ENCODE peak calls at places on chromosomes 12 and 14, in eight cellular contexts. One of them, this sample, is unnamed.

GRCh38 chr14:100159865-100160533 is 554 bp upstream of the DEGS2 start:
- DNase-seq in DMS79: no peak
- DNase-seq in aorta: no peak
- DNase-seq in HT1080: no peak
- DNase-seq in activated naive CD8-positive, alpha-beta T cell treated with anti-CD3 and anti-CD28 coated beads for 36 hours: no peak
- DNase-seq in NCI-H460: no peak
- DNase-seq in ovary: no peak
- DNase-seq in stimulated activated CD8-positive, alpha-beta memory T cell treated with anti-CD3 and anti-CD28 coated beads, Interleukin-12 subunit alpha, Interleukin-12 subunit beta, amount 100 ng/mL, for 4 hours: no peak
- DNase-seq in this sample: no peak

GRCh38 chr14:64965356-64966000 is 6.7 kb downstream of the RAB15 start:
- DNase-seq in NCI-H460: no peak
- DNase-seq in HT1080: no peak
- DNase-seq in DMS79: no peak
- DNase-seq in activated naive CD8-positive, alpha-beta T cell treated with anti-CD3 and anti-CD28 coated beads for 36 hours: no peak
- DNase-seq in stimulated activated CD8-positive, alpha-beta memory T cell treated with anti-CD3 and anti-CD28 coated beads, Interleukin-12 subunit alpha, Interleukin-12 subunit beta, amount 100 ng/mL, for 4 hours: no peak
- DNase-seq in ovary: no peak
- DNase-seq in aorta: no peak
- DNase-seq in this sample: no peak

GRCh38 chr14:67464377-67464776 is 24.1 kb downstream of the TMEM229B start:
- DNase-seq in activated naive CD8-positive, alpha-beta T cell treated with anti-CD3 and anti-CD28 coated beads for 36 hours: no peak
- DNase-seq in stimulated activated CD8-positive, alpha-beta memory T cell treated with anti-CD3 and anti-CD28 coated beads, Interleukin-12 subunit alpha, Interleukin-12 subunit beta, amount 100 ng/mL, for 4 hours: no peak
- DNase-seq in HT1080: no peak
- DNase-seq in ovary: no peak
- DNase-seq in NCI-H460: no peak
- DNase-seq in DMS79: no peak
- DNase-seq in aorta: no peak
- DNase-seq in this sample: no peak

GRCh38 chr12:116697305-116698130 is 40.4 kb downstream of the SPRING1 start:
- DNase-seq in activated naive CD8-positive, alpha-beta T cell treated with anti-CD3 and anti-CD28 coated beads for 36 hours: no peak
- DNase-seq in DMS79: peak
- DNase-seq in HT1080: peak
- DNase-seq in stimulated activated CD8-positive, alpha-beta memory T cell treated with anti-CD3 and anti-CD28 coated beads, Interleukin-12 subunit alpha, Interleukin-12 subunit beta, amount 100 ng/mL, for 4 hours: no peak
- DNase-seq in ovary: no peak
- DNase-seq in aorta: no peak
- DNase-seq in NCI-H460: no peak
- DNase-seq in this sample: peak

GRCh38 chr12:52496590-52497071 is 3.6 kb upstream of the KRT6A start:
- DNase-seq in ovary: no peak
- DNase-seq in DMS79: no peak
- DNase-seq in stimulated activated CD8-positive, alpha-beta memory T cell treated with anti-CD3 and anti-CD28 coated beads, Interleukin-12 subunit alpha, Interleukin-12 subunit beta, amount 100 ng/mL, for 4 hours: no peak
- DNase-seq in activated naive CD8-positive, alpha-beta T cell treated with anti-CD3 and anti-CD28 coated beads for 36 hours: no peak
- DNase-seq in HT1080: peak
- DNase-seq in NCI-H460: peak
- DNase-seq in aorta: no peak
- DNase-seq in this sample: no peak

GRCh38 chr14:100891501-100892445 is 11.7 kb downstream of the RTL1 start:
- DNase-seq in DMS79: no peak
- DNase-seq in stimulated activated CD8-positive, alpha-beta memory T cell treated with anti-CD3 and anti-CD28 coated beads, Interleukin-12 subunit alpha, Interleukin-12 subunit beta, amount 100 ng/mL, for 4 hours: no peak
- DNase-seq in aorta: peak
- DNase-seq in activated naive CD8-positive, alpha-beta T cell treated with anti-CD3 and anti-CD28 coated beads for 36 hours: no peak
- DNase-seq in NCI-H460: no peak
- DNase-seq in ovary: peak
- DNase-seq in HT1080: no peak
- DNase-seq in this sample: peak

GRCh38 chr14:55277972-55278740 is 6.9 kb downstream of the FBXO34 start:
- DNase-seq in activated naive CD8-positive, alpha-beta T cell treated with anti-CD3 and anti-CD28 coated beads for 36 hours: no peak
- DNase-seq in DMS79: no peak
- DNase-seq in aorta: no peak
- DNase-seq in HT1080: no peak
- DNase-seq in ovary: no peak
- DNase-seq in NCI-H460: no peak
- DNase-seq in stimulated activated CD8-positive, alpha-beta memory T cell treated with anti-CD3 and anti-CD28 coated beads, Interleukin-12 subunit alpha, Interleukin-12 subunit beta, amount 100 ng/mL, for 4 hours: no peak
- DNase-seq in this sample: no peak

GRCh38 chr14:57884175-57884574 is 18.3 kb upstream of the SLC35F4 start:
- DNase-seq in DMS79: no peak
- DNase-seq in ovary: no peak
- DNase-seq in HT1080: no peak
- DNase-seq in stimulated activated CD8-positive, alpha-beta memory T cell treated with anti-CD3 and anti-CD28 coated beads, Interleukin-12 subunit alpha, Interleukin-12 subunit beta, amount 100 ng/mL, for 4 hours: no peak
- DNase-seq in aorta: no peak
- DNase-seq in activated naive CD8-positive, alpha-beta T cell treated with anti-CD3 and anti-CD28 coated beads for 36 hours: no peak
- DNase-seq in NCI-H460: no peak
- DNase-seq in this sample: no peak

GRCh38 chr12:69007858-69008314 is 74.9 kb upstream of the CPM start:
- DNase-seq in DMS79: no peak
- DNase-seq in HT1080: no peak
- DNase-seq in ovary: no peak
- DNase-seq in NCI-H460: no peak
- DNase-seq in aorta: no peak
- DNase-seq in activated naive CD8-positive, alpha-beta T cell treated with anti-CD3 and anti-CD28 coated beads for 36 hours: no peak
- DNase-seq in stimulated activated CD8-positive, alpha-beta memory T cell treated with anti-CD3 and anti-CD28 coated beads, Interleukin-12 subunit alpha, Interleukin-12 subunit beta, amount 100 ng/mL, for 4 hours: no peak
- DNase-seq in this sample: no peak

GRCh38 chr14:71554323-71554722 is 377.9 kb upstream of the RGS6 start:
- DNase-seq in stimulated activated CD8-positive, alpha-beta memory T cell treated with anti-CD3 and anti-CD28 coated beads, Interleukin-12 subunit alpha, Interleukin-12 subunit beta, amount 100 ng/mL, for 4 hours: no peak
- DNase-seq in activated naive CD8-positive, alpha-beta T cell treated with anti-CD3 and anti-CD28 coated beads for 36 hours: peak
- DNase-seq in HT1080: no peak
- DNase-seq in DMS79: no peak
- DNase-seq in NCI-H460: no peak
- DNase-seq in aorta: no peak
- DNase-seq in ovary: no peak
- DNase-seq in this sample: no peak

GRCh38 chr12:46763230-46763629 is 62.6 kb downstream of the SLC38A4 start:
- DNase-seq in activated naive CD8-positive, alpha-beta T cell treated with anti-CD3 and anti-CD28 coated beads for 36 hours: peak
- DNase-seq in stimulated activated CD8-positive, alpha-beta memory T cell treated with anti-CD3 and anti-CD28 coated beads, Interleukin-12 subunit alpha, Interleukin-12 subunit beta, amount 100 ng/mL, for 4 hours: no peak
- DNase-seq in DMS79: no peak
- DNase-seq in ovary: no peak
- DNase-seq in HT1080: no peak
- DNase-seq in aorta: no peak
- DNase-seq in NCI-H460: no peak
- DNase-seq in this sample: no peak

GRCh38 chr14:80388980-80389711 is 177.8 kb upstream of the DIO2 start:
- DNase-seq in activated naive CD8-positive, alpha-beta T cell treated with anti-CD3 and anti-CD28 coated beads for 36 hours: no peak
- DNase-seq in DMS79: no peak
- DNase-seq in aorta: no peak
- DNase-seq in HT1080: peak
- DNase-seq in stimulated activated CD8-positive, alpha-beta memory T cell treated with anti-CD3 and anti-CD28 coated beads, Interleukin-12 subunit alpha, Interleukin-12 subunit beta, amount 100 ng/mL, for 4 hours: no peak
- DNase-seq in NCI-H460: no peak
- DNase-seq in ovary: no peak
- DNase-seq in this sample: no peak

GRCh38 chr12:26188132-26188531 is 7.2 kb upstream of the SSPN start:
- DNase-seq in NCI-H460: no peak
- DNase-seq in DMS79: no peak
- DNase-seq in aorta: no peak
- DNase-seq in ovary: no peak
- DNase-seq in activated naive CD8-positive, alpha-beta T cell treated with anti-CD3 and anti-CD28 coated beads for 36 hours: no peak
- DNase-seq in HT1080: peak
- DNase-seq in stimulated activated CD8-positive, alpha-beta memory T cell treated with anti-CD3 and anti-CD28 coated beads, Interleukin-12 subunit alpha, Interleukin-12 subunit beta, amount 100 ng/mL, for 4 hours: no peak
- DNase-seq in this sample: no peak

GRCh38 chr12:1185460-1186182 is 194.6 kb downstream of the ERC1 start:
- DNase-seq in NCI-H460: no peak
- DNase-seq in stimulated activated CD8-positive, alpha-beta memory T cell treated with anti-CD3 and anti-CD28 coated beads, Interleukin-12 subunit alpha, Interleukin-12 subunit beta, amount 100 ng/mL, for 4 hours: no peak
- DNase-seq in aorta: no peak
- DNase-seq in DMS79: no peak
- DNase-seq in ovary: no peak
- DNase-seq in HT1080: no peak
- DNase-seq in activated naive CD8-positive, alpha-beta T cell treated with anti-CD3 and anti-CD28 coated beads for 36 hours: no peak
- DNase-seq in this sample: no peak

GRCh38 chr12:104859144-104859543 is 98.9 kb downstream of the SLC41A2 start:
- DNase-seq in NCI-H460: no peak
- DNase-seq in stimulated activated CD8-positive, alpha-beta memory T cell treated with anti-CD3 and anti-CD28 coated beads, Interleukin-12 subunit alpha, Interleukin-12 subunit beta, amount 100 ng/mL, for 4 hours: no peak
- DNase-seq in ovary: no peak
- DNase-seq in DMS79: no peak
- DNase-seq in aorta: no peak
- DNase-seq in HT1080: no peak
- DNase-seq in activated naive CD8-positive, alpha-beta T cell treated with anti-CD3 and anti-CD28 coated beads for 36 hours: no peak
- DNase-seq in this sample: no peak

GRCh38 chr12:56308714-56309113 is 7.1 kb downstream of the CNPY2 start:
- DNase-seq in NCI-H460: no peak
- DNase-seq in DMS79: no peak
- DNase-seq in HT1080: no peak
- DNase-seq in activated naive CD8-positive, alpha-beta T cell treated with anti-CD3 and anti-CD28 coated beads for 36 hours: no peak
- DNase-seq in stimulated activated CD8-positive, alpha-beta memory T cell treated with anti-CD3 and anti-CD28 coated beads, Interleukin-12 subunit alpha, Interleukin-12 subunit beta, amount 100 ng/mL, for 4 hours: no peak
- DNase-seq in ovary: no peak
- DNase-seq in aorta: no peak
- DNase-seq in this sample: no peak

GRCh38 chr12:124480469-124481256 is 86.7 kb downstream of the NCOR2 start:
- DNase-seq in NCI-H460: no peak
- DNase-seq in DMS79: no peak
- DNase-seq in HT1080: no peak
- DNase-seq in ovary: peak
- DNase-seq in aorta: no peak
- DNase-seq in activated naive CD8-positive, alpha-beta T cell treated with anti-CD3 and anti-CD28 coated beads for 36 hours: peak
- DNase-seq in stimulated activated CD8-positive, alpha-beta memory T cell treated with anti-CD3 and anti-CD28 coated beads, Interleukin-12 subunit alpha, Interleukin-12 subunit beta, amount 100 ng/mL, for 4 hours: no peak
- DNase-seq in this sample: peak

GRCh38 chr12:79019672-79020071 is 155.1 kb downstream of the SYT1 start:
- DNase-seq in activated naive CD8-positive, alpha-beta T cell treated with anti-CD3 and anti-CD28 coated beads for 36 hours: no peak
- DNase-seq in NCI-H460: no peak
- DNase-seq in HT1080: no peak
- DNase-seq in ovary: no peak
- DNase-seq in aorta: no peak
- DNase-seq in DMS79: no peak
- DNase-seq in stimulated activated CD8-positive, alpha-beta memory T cell treated with anti-CD3 and anti-CD28 coated beads, Interleukin-12 subunit alpha, Interleukin-12 subunit beta, amount 100 ng/mL, for 4 hours: no peak
- DNase-seq in this sample: no peak

GRCh38 chr12:51076235-51076930 is 7.0 kb downstream of the CSRNP2 start:
- DNase-seq in aorta: no peak
- DNase-seq in activated naive CD8-positive, alpha-beta T cell treated with anti-CD3 and anti-CD28 coated beads for 36 hours: no peak
- DNase-seq in NCI-H460: no peak
- DNase-seq in stimulated activated CD8-positive, alpha-beta memory T cell treated with anti-CD3 and anti-CD28 coated beads, Interleukin-12 subunit alpha, Interleukin-12 subunit beta, amount 100 ng/mL, for 4 hours: no peak
- DNase-seq in DMS79: no peak
- DNase-seq in HT1080: no peak
- DNase-seq in ovary: no peak
- DNase-seq in this sample: no peak

GRCh38 chr14:69287096-69287991 is 27.4 kb downstream of the GALNT16 start:
- DNase-seq in ovary: no peak
- DNase-seq in aorta: no peak
- DNase-seq in HT1080: peak
- DNase-seq in activated naive CD8-positive, alpha-beta T cell treated with anti-CD3 and anti-CD28 coated beads for 36 hours: no peak
- DNase-seq in stimulated activated CD8-positive, alpha-beta memory T cell treated with anti-CD3 and anti-CD28 coated beads, Interleukin-12 subunit alpha, Interleukin-12 subunit beta, amount 100 ng/mL, for 4 hours: no peak
- DNase-seq in DMS79: no peak
- DNase-seq in NCI-H460: peak
- DNase-seq in this sample: peak

GRCh38 chr12:29709641-29710040 is 74.1 kb downstream of the TMTC1 start:
- DNase-seq in stimulated activated CD8-positive, alpha-beta memory T cell treated with anti-CD3 and anti-CD28 coated beads, Interleukin-12 subunit alpha, Interleukin-12 subunit beta, amount 100 ng/mL, for 4 hours: no peak
- DNase-seq in activated naive CD8-positive, alpha-beta T cell treated with anti-CD3 and anti-CD28 coated beads for 36 hours: no peak
- DNase-seq in ovary: no peak
- DNase-seq in HT1080: no peak
- DNase-seq in aorta: no peak
- DNase-seq in DMS79: no peak
- DNase-seq in NCI-H460: no peak
- DNase-seq in this sample: no peak

GRCh38 chr14:21352587-21352986 is 31.2 kb downstream of the SUPT16H start:
- DNase-seq in ovary: no peak
- DNase-seq in aorta: no peak
- DNase-seq in stimulated activated CD8-positive, alpha-beta memory T cell treated with anti-CD3 and anti-CD28 coated beads, Interleukin-12 subunit alpha, Interleukin-12 subunit beta, amount 100 ng/mL, for 4 hours: no peak
- DNase-seq in activated naive CD8-positive, alpha-beta T cell treated with anti-CD3 and anti-CD28 coated beads for 36 hours: no peak
- DNase-seq in DMS79: no peak
- DNase-seq in NCI-H460: no peak
- DNase-seq in HT1080: no peak
- DNase-seq in this sample: no peak

GRCh38 chr14:92490239-92490959 is 23.2 kb upstream of the RIN3 start:
- DNase-seq in DMS79: no peak
- DNase-seq in HT1080: no peak
- DNase-seq in NCI-H460: no peak
- DNase-seq in activated naive CD8-positive, alpha-beta T cell treated with anti-CD3 and anti-CD28 coated beads for 36 hours: no peak
- DNase-seq in stimulated activated CD8-positive, alpha-beta memory T cell treated with anti-CD3 and anti-CD28 coated beads, Interleukin-12 subunit alpha, Interleukin-12 subunit beta, amount 100 ng/mL, for 4 hours: no peak
- DNase-seq in ovary: no peak
- DNase-seq in aorta: peak
- DNase-seq in this sample: no peak

GRCh38 chr12:21980544-21980943 is 39.3 kb upstream of the ABCC9 start:
- DNase-seq in HT1080: no peak
- DNase-seq in activated naive CD8-positive, alpha-beta T cell treated with anti-CD3 and anti-CD28 coated beads for 36 hours: no peak
- DNase-seq in NCI-H460: no peak
- DNase-seq in aorta: no peak
- DNase-seq in ovary: no peak
- DNase-seq in DMS79: no peak
- DNase-seq in stimulated activated CD8-positive, alpha-beta memory T cell treated with anti-CD3 and anti-CD28 coated beads, Interleukin-12 subunit alpha, Interleukin-12 subunit beta, amount 100 ng/mL, for 4 hours: no peak
- DNase-seq in this sample: no peak

GRCh38 chr12:117262749-117263148 is 72.5 kb upstream of the FBXO21 start:
- DNase-seq in DMS79: no peak
- DNase-seq in NCI-H460: no peak
- DNase-seq in activated naive CD8-positive, alpha-beta T cell treated with anti-CD3 and anti-CD28 coated beads for 36 hours: no peak
- DNase-seq in aorta: no peak
- DNase-seq in ovary: no peak
- DNase-seq in HT1080: no peak
- DNase-seq in stimulated activated CD8-positive, alpha-beta memory T cell treated with anti-CD3 and anti-CD28 coated beads, Interleukin-12 subunit alpha, Interleukin-12 subunit beta, amount 100 ng/mL, for 4 hours: no peak
- DNase-seq in this sample: no peak

GRCh38 chr12:108839890-108840230 is 17.5 kb downstream of the SSH1 start:
- DNase-seq in DMS79: no peak
- DNase-seq in activated naive CD8-positive, alpha-beta T cell treated with anti-CD3 and anti-CD28 coated beads for 36 hours: no peak
- DNase-seq in HT1080: no peak
- DNase-seq in stimulated activated CD8-positive, alpha-beta memory T cell treated with anti-CD3 and anti-CD28 coated beads, Interleukin-12 subunit alpha, Interleukin-12 subunit beta, amount 100 ng/mL, for 4 hours: no peak
- DNase-seq in aorta: peak
- DNase-seq in NCI-H460: no peak
- DNase-seq in ovary: no peak
- DNase-seq in this sample: no peak

GRCh38 chr12:65656904-65657351 is 167.4 kb upstream of the HMGA2 start:
- DNase-seq in ovary: no peak
- DNase-seq in DMS79: no peak
- DNase-seq in activated naive CD8-positive, alpha-beta T cell treated with anti-CD3 and anti-CD28 coated beads for 36 hours: no peak
- DNase-seq in NCI-H460: peak
- DNase-seq in aorta: no peak
- DNase-seq in HT1080: peak
- DNase-seq in stimulated activated CD8-positive, alpha-beta memory T cell treated with anti-CD3 and anti-CD28 coated beads, Interleukin-12 subunit alpha, Interleukin-12 subunit beta, amount 100 ng/mL, for 4 hours: no peak
- DNase-seq in this sample: no peak

GRCh38 chr12:32737715-32738114 is 18.0 kb downstream of the YARS2 start:
- DNase-seq in ovary: no peak
- DNase-seq in stimulated activated CD8-positive, alpha-beta memory T cell treated with anti-CD3 and anti-CD28 coated beads, Interleukin-12 subunit alpha, Interleukin-12 subunit beta, amount 100 ng/mL, for 4 hours: no peak
- DNase-seq in aorta: no peak
- DNase-seq in HT1080: no peak
- DNase-seq in activated naive CD8-positive, alpha-beta T cell treated with anti-CD3 and anti-CD28 coated beads for 36 hours: no peak
- DNase-seq in NCI-H460: no peak
- DNase-seq in DMS79: no peak
- DNase-seq in this sample: no peak

GRCh38 chr14:23365353-23366162 is 586 bp upstream of the EFS start:
- DNase-seq in stimulated activated CD8-positive, alpha-beta memory T cell treated with anti-CD3 and anti-CD28 coated beads, Interleukin-12 subunit alpha, Interleukin-12 subunit beta, amount 100 ng/mL, for 4 hours: no peak
- DNase-seq in activated naive CD8-positive, alpha-beta T cell treated with anti-CD3 and anti-CD28 coated beads for 36 hours: no peak
- DNase-seq in HT1080: no peak
- DNase-seq in NCI-H460: no peak
- DNase-seq in DMS79: no peak
- DNase-seq in aorta: no peak
- DNase-seq in ovary: peak
- DNase-seq in this sample: no peak

GRCh38 chr12:3809357-3810015 is 56.6 kb upstream of the CRACR2A start:
- DNase-seq in ovary: no peak
- DNase-seq in activated naive CD8-positive, alpha-beta T cell treated with anti-CD3 and anti-CD28 coated beads for 36 hours: no peak
- DNase-seq in HT1080: no peak
- DNase-seq in NCI-H460: no peak
- DNase-seq in DMS79: no peak
- DNase-seq in stimulated activated CD8-positive, alpha-beta memory T cell treated with anti-CD3 and anti-CD28 coated beads, Interleukin-12 subunit alpha, Interleukin-12 subunit beta, amount 100 ng/mL, for 4 hours: no peak
- DNase-seq in aorta: no peak
- DNase-seq in this sample: no peak

GRCh38 chr12:109309441-109310246 is 560 bp upstream of the FOXN4 start:
- DNase-seq in activated naive CD8-positive, alpha-beta T cell treated with anti-CD3 and anti-CD28 coated beads for 36 hours: peak
- DNase-seq in stimulated activated CD8-positive, alpha-beta memory T cell treated with anti-CD3 and anti-CD28 coated beads, Interleukin-12 subunit alpha, Interleukin-12 subunit beta, amount 100 ng/mL, for 4 hours: no peak
- DNase-seq in NCI-H460: no peak
- DNase-seq in aorta: no peak
- DNase-seq in HT1080: no peak
- DNase-seq in DMS79: no peak
- DNase-seq in ovary: no peak
- DNase-seq in this sample: peak

GRCh38 chr12:120159509-120160237 is 34.8 kb downstream of the GCN1 start:
- DNase-seq in aorta: no peak
- DNase-seq in DMS79: no peak
- DNase-seq in stimulated activated CD8-positive, alpha-beta memory T cell treated with anti-CD3 and anti-CD28 coated beads, Interleukin-12 subunit alpha, Interleukin-12 subunit beta, amount 100 ng/mL, for 4 hours: no peak
- DNase-seq in NCI-H460: no peak
- DNase-seq in ovary: no peak
- DNase-seq in HT1080: no peak
- DNase-seq in activated naive CD8-positive, alpha-beta T cell treated with anti-CD3 and anti-CD28 coated beads for 36 hours: no peak
- DNase-seq in this sample: no peak

This sample was measured in BE2C.